ENCODE peak calls at places on chromosomes 6 and 20, in six cellular contexts. V, F, K, C, A and M are unnamed samples.

GRCh38 chr20:62156592-62157386 is 13.2 kb downstream of the SS18L1 start:
- DNase-seq in K (peak), C (peak), V (peak), F (peak), A (peak), M (no peak)

GRCh38 chr6:135604035-135604865 is 106.7 kb upstream of the AHI1 start:
- DNase-seq in A (no peak), K (no peak), C (no peak), V (no peak), F (no peak), M (no peak)

GRCh38 chr20:48711044-48711428 is 116.8 kb downstream of the PREX1 start:
- DNase-seq in F (no peak), V (no peak), A (no peak), C (no peak), K (no peak), M (no peak)

GRCh38 chr6:36029464-36029863 is 1.9 kb downstream of the MAPK14 start:
- DNase-seq in F (peak), V (peak), A (no peak), C (no peak), K (no peak), M (no peak)

GRCh38 chr6:9482030-9482731 is 932.7 kb downstream of the TFAP2A start:
- DNase-seq in V (no peak), F (peak), K (no peak), C (no peak), A (no peak), M (no peak)

GRCh38 chr6:92201618-92202017 is 1217.7 kb downstream of the EPHA7 start:
- DNase-seq in F (no peak), A (no peak), V (no peak), C (no peak), K (no peak), M (no peak)

GRCh38 chr6:111657146-111657545 is 51.5 kb upstream of the TRAF3IP2 start:
- DNase-seq in C (no peak), V (no peak), K (no peak), A (no peak), F (peak), M (no peak)

GRCh38 chr20:33554914-33555420 is 65.1 kb downstream of the CBFA2T2 start:
- DNase-seq in C (peak), A (no peak), F (peak), V (peak), K (no peak), M (no peak)

GRCh38 chr20:32528291-32528891 is 56.7 kb downstream of the NOL4L start:
- DNase-seq in F (no peak), A (no peak), K (no peak), V (peak), C (no peak), M (no peak)

GRCh38 chr20:7579888-7580287 is 360.4 kb downstream of the HAO1 start:
- DNase-seq in F (no peak), V (no peak), A (no peak), C (no peak), K (no peak), M (no peak)

GRCh38 chr6:79584332-79584731 is 46.8 kb upstream of the SH3BGRL2 start:
- DNase-seq in C (no peak), K (no peak), F (no peak), A (no peak), V (no peak), M (no peak)

GRCh38 chr6:168388641-168389633 is 52.0 kb upstream of the SMOC2 start:
- DNase-seq in V (peak), C (no peak), F (no peak), K (peak), A (peak), M (no peak)

GRCh38 chr20:14919473-14920157 is 582.2 kb upstream of the FLRT3 start:
- DNase-seq in K (no peak), V (peak), C (no peak), A (no peak), F (no peak), M (no peak)

GRCh38 chr6:139198529-139199303 is 63.8 kb downstream of the HECA start:
- DNase-seq in K (no peak), V (peak), F (no peak), C (no peak), A (no peak), M (no peak)

GRCh38 chr6:116974526-116974925 is 97.5 kb downstream of the RFX6 start:
- DNase-seq in A (no peak), K (no peak), F (no peak), C (no peak), V (no peak), M (no peak)

GRCh38 chr6:150072201-150072600 is 3.3 kb upstream of the ULBP3 start:
- DNase-seq in A (peak), C (no peak), F (peak), V (no peak), K (peak), M (no peak)

GRCh38 chr20:40323411-40323810 is 365.6 kb downstream of the MAFB start:
- DNase-seq in C (no peak), K (no peak), F (no peak), V (no peak), A (no peak), M (no peak)

GRCh38 chr6:13485923-13486557 is 1.4 kb downstream of the GFOD1 start:
- DNase-seq in V (peak), A (peak), K (no peak), C (peak), F (peak), M (peak)

GRCh38 chr20:25090492-25091429 is 8.8 kb upstream of the VSX1 start:
- DNase-seq in V (peak), K (no peak), A (peak), F (no peak), C (peak), M (no peak)

GRCh38 chr6:16432075-16433032 is 194.0 kb downstream of the GMPR start:
- DNase-seq in F (no peak), A (no peak), V (peak), K (no peak), C (peak), M (no peak)

GRCh38 chr20:59242714-59243626 is 57.4 kb upstream of the EDN3 start:
- DNase-seq in F (no peak), A (no peak), V (no peak), K (no peak), C (no peak), M (no peak)

GRCh38 chr20:8431538-8432434 is 299.7 kb downstream of the PLCB1 start:
- DNase-seq in C (no peak), V (peak), A (peak), K (peak), F (no peak), M (peak)

GRCh38 chr6:15882345-15882744 is 219.5 kb upstream of the DTNBP1 start:
- DNase-seq in K (no peak), A (no peak), V (no peak), C (no peak), F (no peak), M (no peak)

GRCh38 chr20:2798095-2798805 is 2.2 kb downstream of the CPXM1 start:
- DNase-seq in K (no peak), C (no peak), A (no peak), V (no peak), F (no peak), M (no peak)

GRCh38 chr6:138571585-138572199 is 72.4 kb upstream of the NHSL1 start:
- DNase-seq in K (no peak), A (no peak), F (no peak), V (peak), C (no peak), M (no peak)

GRCh38 chr20:21719592-21720214 is 14.2 kb downstream of the PAX1 start:
- DNase-seq in V (peak), C (peak), A (no peak), F (peak), K (no peak), M (peak)

GRCh38 chr6:85111481-85112001 is 338.3 kb upstream of the NT5E start:
- DNase-seq in K (no peak), A (peak), C (no peak), V (no peak), F (no peak), M (no peak)

GRCh38 chr20:61487346-61488022 is 235.4 kb downstream of the CDH4 start:
- DNase-seq in C (no peak), K (no peak), F (no peak), A (no peak), V (no peak), M (no peak)

GRCh38 chr20:823326-823902 is 10.1 kb upstream of the FAM110A start:
- DNase-seq in C (no peak), V (no peak), F (no peak), K (no peak), A (no peak), M (peak)

GRCh38 chr6:161301338-161301737 is 27.5 kb upstream of the AGPAT4 start:
- DNase-seq in C (no peak), K (no peak), F (peak), A (no peak), V (no peak), M (no peak)

GRCh38 chr20:17898548-17898994 is 70.0 kb downstream of the SNX5 start:
- DNase-seq in V (peak), C (peak), A (peak), K (peak), F (peak), M (peak)

GRCh38 chr6:106473807-106474206 is 113.3 kb downstream of the CRYBG1 start:
- DNase-seq in K (no peak), A (no peak), F (peak), C (no peak), V (no peak), M (no peak)

GRCh38 chr20:57335392-57335791 is 5.8 kb downstream of the SPO11 start:
- DNase-seq in A (no peak), V (no peak), F (no peak), K (no peak), C (no peak), M (no peak)

GRCh38 chr6:119303164-119303887 is 46.2 kb downstream of the MAN1A1 start:
- DNase-seq in A (no peak), K (no peak), V (no peak), F (no peak), C (no peak), M (no peak)